ENCODE peak calls at places on chromosomes 5 and 9, in four cellular contexts. One of them, this sample, is unnamed.
A peak's percentile ranks its signal among the peaks of the same experiment; 100 is the strongest.

GRCh38 chr9:118962426-118962825 is 406.8 kb downstream of the BRINP1 start:
- DNase-seq in neural progenitor cell: no peak
- DNase-seq in PC-9: no peak
- DNase-seq in GM23248: peak; percentile 25
- DNase-seq in this sample: no peak

GRCh38 chr9:134666801-134667200 is 25.2 kb downstream of the COL5A1 start:
- DNase-seq in GM23248: peak; percentile 81
- DNase-seq in PC-9: no peak
- DNase-seq in neural progenitor cell: no peak
- DNase-seq in this sample: no peak

GRCh38 chr5:50575745-50576144 is 90.7 kb upstream of the PARP8 start:
- DNase-seq in GM23248: no peak
- DNase-seq in PC-9: no peak
- DNase-seq in neural progenitor cell: no peak
- DNase-seq in this sample: no peak

GRCh38 chr9:93721417-93721965 is 145.1 kb downstream of the PHF2 start:
- DNase-seq in PC-9: no peak
- DNase-seq in GM23248: no peak
- DNase-seq in neural progenitor cell: no peak
- DNase-seq in this sample: no peak

GRCh38 chr9:14733130-14733529 is 10.6 kb upstream of the CER1 start:
- DNase-seq in GM23248: no peak
- DNase-seq in neural progenitor cell: no peak
- DNase-seq in PC-9: no peak
- DNase-seq in this sample: no peak

GRCh38 chr5:15116996-15117395 is 245.4 kb upstream of the ANKH start:
- DNase-seq in PC-9: no peak
- DNase-seq in GM23248: no peak
- DNase-seq in neural progenitor cell: no peak
- DNase-seq in this sample: no peak

GRCh38 chr5:53974021-53974420 is 336.4 kb downstream of the ARL15 start:
- DNase-seq in PC-9: no peak
- DNase-seq in GM23248: no peak
- DNase-seq in neural progenitor cell: no peak
- DNase-seq in this sample: no peak

GRCh38 chr5:102561894-102562760 is 63.3 kb upstream of the SLCO6A1 start:
- DNase-seq in GM23248: peak; percentile 48
- DNase-seq in PC-9: no peak
- DNase-seq in neural progenitor cell: peak; percentile 67
- DNase-seq in this sample: peak; percentile 91

GRCh38 chr5:28301676-28302075 is 1263.3 kb upstream of the CDH9 start:
- DNase-seq in PC-9: peak; percentile 62
- DNase-seq in GM23248: peak; percentile 3
- DNase-seq in neural progenitor cell: no peak
- DNase-seq in this sample: no peak

GRCh38 chr5:77379558-77380061 is 112.5 kb downstream of the WDR41 start:
- DNase-seq in GM23248: no peak
- DNase-seq in neural progenitor cell: no peak
- DNase-seq in PC-9: no peak
- DNase-seq in this sample: no peak

GRCh38 chr5:139278540-139279274 is 14.8 kb upstream of the MATR3 start:
- DNase-seq in PC-9: no peak
- DNase-seq in GM23248: no peak
- DNase-seq in neural progenitor cell: no peak
- DNase-seq in this sample: no peak

GRCh38 chr5:139283252-139284166 is 10.0 kb upstream of the MATR3 start:
- DNase-seq in neural progenitor cell: no peak
- DNase-seq in GM23248: no peak
- DNase-seq in PC-9: no peak
- DNase-seq in this sample: no peak

GRCh38 chr5:139284295-139284694 is 9.2 kb upstream of the MATR3 start:
- DNase-seq in PC-9: no peak
- DNase-seq in neural progenitor cell: no peak
- DNase-seq in GM23248: no peak
- DNase-seq in this sample: no peak

GRCh38 chr5:139285651-139286392 is 7.7 kb upstream of the MATR3 start:
- DNase-seq in PC-9: no peak
- DNase-seq in neural progenitor cell: no peak
- DNase-seq in GM23248: no peak
- DNase-seq in this sample: no peak

DNA sequence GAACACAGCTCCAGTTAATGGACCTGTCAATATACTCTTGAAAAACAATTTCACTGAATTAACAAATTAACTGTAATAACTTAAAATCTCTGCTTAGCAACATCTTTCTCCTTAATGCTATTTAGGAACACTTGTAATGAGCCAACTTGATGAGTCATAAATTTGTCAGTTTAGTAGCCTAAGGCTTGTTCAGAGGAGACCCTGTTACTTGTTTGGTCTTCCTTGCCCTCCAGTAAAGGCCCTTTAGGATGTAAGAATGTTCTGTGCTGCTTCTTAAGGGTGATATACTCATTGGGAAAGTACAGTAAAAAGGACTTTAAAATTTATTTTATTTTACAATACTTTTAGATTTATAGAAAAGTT is 11.4 kb upstream of the MATR3 start:
- DNase-seq in neural progenitor cell: no peak
- DNase-seq in PC-9: peak; percentile 51
- DNase-seq in GM23248: peak; percentile 51
- DNase-seq in this sample: no peak
- H3F3A ChIP-seq in neural progenitor cell: peaks cover 85% of the 10 kb centered on the region
- H3F3A ChIP-seq in PC-9: peaks cover 100% of the 10 kb centered on the region
- H3F3A ChIP-seq in GM23248: peaks cover 37% of the 10 kb centered on the region
- H3F3A ChIP-seq in this sample: peaks cover 92% of the 10 kb centered on the region

GRCh38 chr5:55993013-55993412 is 1.8 kb downstream of the IL6ST start:
- DNase-seq in GM23248: peak; percentile 51
- DNase-seq in PC-9: no peak
- DNase-seq in neural progenitor cell: peak; percentile 11
- DNase-seq in this sample: peak; percentile 40

GRCh38 chr5:55991768-55992486 is 2.8 kb downstream of the IL6ST start:
- DNase-seq in neural progenitor cell: no peak
- DNase-seq in PC-9: no peak
- DNase-seq in GM23248: peak; percentile 35
- DNase-seq in this sample: no peak

GRCh38 chr5:55994998-55995914 is 493 bp upstream of the IL6ST start:
- DNase-seq in GM23248: peak; percentile 99
- DNase-seq in neural progenitor cell: peak; percentile 99
- DNase-seq in PC-9: peak; percentile 85
- DNase-seq in this sample: peak; percentile 98

GRCh38 chr5:55994502-55994997 is at the start of gene IL6ST:
- DNase-seq in GM23248: peak; percentile 87
- DNase-seq in PC-9: peak; percentile 65
- DNase-seq in neural progenitor cell: no peak
- DNase-seq in this sample: peak; percentile 89

DNA sequence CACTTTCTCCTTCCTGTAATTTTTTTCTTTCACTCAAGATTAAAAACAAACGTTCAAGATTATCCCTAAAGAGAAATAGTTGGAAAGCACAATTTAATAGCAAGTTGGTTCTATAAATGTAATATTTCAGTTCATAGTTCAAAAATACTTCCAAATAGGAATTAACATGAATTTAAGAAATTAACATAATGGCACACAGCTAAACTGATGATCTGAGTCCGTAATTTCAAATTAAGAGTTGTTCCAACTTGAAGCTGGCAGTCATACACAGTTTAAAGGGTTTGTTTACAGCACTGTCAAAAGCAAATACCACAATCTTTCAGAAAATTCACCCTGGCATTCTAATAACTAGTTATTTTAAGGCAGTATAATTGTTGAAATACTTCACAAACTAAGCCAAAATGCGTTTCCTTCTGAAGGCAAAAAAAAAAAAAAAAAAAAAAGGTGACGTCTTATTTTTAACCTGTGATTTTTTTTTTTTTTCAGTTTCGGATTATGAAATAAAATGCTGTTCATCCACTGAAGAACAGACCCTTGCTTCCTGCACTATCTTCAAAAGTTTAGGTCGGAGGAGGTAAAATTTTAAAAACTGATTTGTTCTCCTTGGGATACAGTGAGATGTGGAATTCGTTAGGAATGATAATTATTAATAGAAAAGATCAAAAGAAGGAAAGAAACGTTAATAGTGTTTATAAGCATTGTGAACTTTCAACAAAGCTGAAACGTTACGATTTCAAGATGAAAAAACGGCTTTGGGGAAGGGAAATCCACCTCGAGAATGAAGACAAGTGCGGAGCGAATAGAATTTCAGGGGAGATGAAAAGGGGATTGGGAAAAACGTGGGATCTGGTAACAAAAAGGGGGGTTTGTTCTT is 898 bp downstream of the IL6ST start:
- DNase-seq in GM23248: peak; percentile 46
- DNase-seq in neural progenitor cell: no peak
- DNase-seq in PC-9: peak; percentile 68
- DNase-seq in this sample: no peak
- H3F3A ChIP-seq in GM23248: peaks cover 61% of the 10 kb centered on the region
- H3F3A ChIP-seq in neural progenitor cell: peaks cover 11% of the 10 kb centered on the region
- H3F3A ChIP-seq in PC-9: peaks cover 23% of the 10 kb centered on the region
- H3F3A ChIP-seq in this sample: no peaks in the 10 kb centered on the region

GRCh38 chr5:181219262-181220177 is 3.6 kb upstream of the TRIM41 start:
- DNase-seq in PC-9: no peak
- DNase-seq in neural progenitor cell: no peak
- DNase-seq in GM23248: no peak
- DNase-seq in this sample: peak; percentile 35
- H3F3A ChIP-seq in PC-9: peaks cover 63% of the 10 kb centered on the region
- H3F3A ChIP-seq in neural progenitor cell: peaks cover 77% of the 10 kb centered on the region
- H3F3A ChIP-seq in GM23248: peaks cover 31% of the 10 kb centered on the region
- H3F3A ChIP-seq in this sample: peaks cover 20% of the 10 kb centered on the region

GRCh38 chr5:154364845-154365244 is 81.0 kb upstream of the SAP30L start:
- DNase-seq in neural progenitor cell: no peak
- DNase-seq in GM23248: no peak
- DNase-seq in PC-9: no peak
- DNase-seq in this sample: no peak
- H3F3A ChIP-seq in neural progenitor cell: peaks cover 11% of the 10 kb centered on the region
- H3F3A ChIP-seq in GM23248: peaks cover 52% of the 10 kb centered on the region
- H3F3A ChIP-seq in PC-9: peaks cover 47% of the 10 kb centered on the region
- H3F3A ChIP-seq in this sample: no peaks in the 10 kb centered on the region

DNA sequence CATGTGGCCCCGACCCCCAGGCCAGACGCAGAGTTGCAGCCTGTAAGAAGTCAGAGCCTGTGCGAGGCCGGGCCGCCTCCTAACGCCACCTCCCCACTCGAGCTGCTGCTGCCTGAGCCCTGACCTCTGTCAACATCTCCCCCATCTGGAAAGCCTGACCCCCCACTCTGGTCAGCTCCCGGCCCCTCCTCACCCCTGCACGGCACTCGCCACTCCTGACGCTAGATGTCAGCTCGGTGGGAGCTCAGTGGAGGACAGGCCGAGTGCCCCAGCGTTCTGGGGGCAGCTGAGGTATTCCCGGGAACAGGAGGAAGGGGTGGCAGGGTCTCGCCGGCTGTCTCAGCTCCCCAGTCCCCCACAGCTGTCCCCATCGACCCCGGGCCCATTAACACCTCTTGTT is 19.9 kb downstream of the LHX3 start:
- DNase-seq in neural progenitor cell: no peak
- DNase-seq in GM23248: no peak
- DNase-seq in PC-9: no peak
- DNase-seq in this sample: no peak
- H3F3A ChIP-seq in neural progenitor cell: peaks cover 6% of the 10 kb centered on the region
- H3F3A ChIP-seq in GM23248: no peaks in the 10 kb centered on the region
- H3F3A ChIP-seq in PC-9: no peaks in the 10 kb centered on the region
- H3F3A ChIP-seq in this sample: no peaks in the 10 kb centered on the region

GRCh38 chr5:139732019-139732418 is 63.6 kb upstream of the PSD2 start:
- DNase-seq in GM23248: no peak
- DNase-seq in PC-9: no peak
- DNase-seq in neural progenitor cell: no peak
- DNase-seq in this sample: no peak

GRCh38 chr5:139734517-139734916 is 61.1 kb upstream of the PSD2 start:
- DNase-seq in GM23248: no peak
- DNase-seq in PC-9: no peak
- DNase-seq in neural progenitor cell: no peak
- DNase-seq in this sample: no peak

GRCh38 chr5:139733289-139733688 is 62.3 kb upstream of the PSD2 start:
- DNase-seq in GM23248: no peak
- DNase-seq in neural progenitor cell: no peak
- DNase-seq in PC-9: peak; percentile 25
- DNase-seq in this sample: no peak

GRCh38 chr5:139731281-139731680 is 64.3 kb upstream of the PSD2 start:
- DNase-seq in neural progenitor cell: no peak
- DNase-seq in PC-9: peak; percentile 17
- DNase-seq in GM23248: no peak
- DNase-seq in this sample: no peak

GRCh38 chr5:139733698-139734491 is 61.7 kb upstream of the PSD2 start:
- DNase-seq in GM23248: no peak
- DNase-seq in neural progenitor cell: peak; percentile 50
- DNase-seq in PC-9: no peak
- DNase-seq in this sample: peak; percentile 44
- H3F3A ChIP-seq in GM23248: no peaks in the 10 kb centered on the region
- H3F3A ChIP-seq in neural progenitor cell: peaks cover 6% of the 10 kb centered on the region
- H3F3A ChIP-seq in PC-9: no peaks in the 10 kb centered on the region
- H3F3A ChIP-seq in this sample: peaks cover 5% of the 10 kb centered on the region

GRCh38 chr5:160485364-160486010 is 63.8 kb downstream of the PTTG1 start:
- DNase-seq in neural progenitor cell: no peak
- DNase-seq in PC-9: no peak
- DNase-seq in GM23248: no peak
- DNase-seq in this sample: peak; percentile 18

GRCh38 chr5:160486573-160486972 is 64.9 kb downstream of the PTTG1 start:
- DNase-seq in PC-9: no peak
- DNase-seq in GM23248: no peak
- DNase-seq in neural progenitor cell: no peak
- DNase-seq in this sample: no peak

GRCh38 chr5:160480652-160481051 is 59.0 kb downstream of the PTTG1 start:
- DNase-seq in PC-9: no peak
- DNase-seq in neural progenitor cell: no peak
- DNase-seq in GM23248: no peak
- DNase-seq in this sample: no peak

GRCh38 chr5:160488394-160488943 is 66.8 kb downstream of the PTTG1 start:
- DNase-seq in neural progenitor cell: no peak
- DNase-seq in PC-9: no peak
- DNase-seq in GM23248: no peak
- DNase-seq in this sample: no peak

GRCh38 chr5:160484644-160485043 is 63.0 kb downstream of the PTTG1 start:
- DNase-seq in neural progenitor cell: no peak
- DNase-seq in GM23248: no peak
- DNase-seq in PC-9: no peak
- DNase-seq in this sample: no peak
- H3F3A ChIP-seq in neural progenitor cell: no peaks in the 10 kb centered on the region
- H3F3A ChIP-seq in GM23248: peaks cover 10% of the 10 kb centered on the region
- H3F3A ChIP-seq in PC-9: no peaks in the 10 kb centered on the region
- H3F3A ChIP-seq in this sample: no peaks in the 10 kb centered on the region

GRCh38 chr5:136056336-136056735 is 27.5 kb downstream of the TGFBI start:
- DNase-seq in PC-9: no peak
- DNase-seq in GM23248: no peak
- DNase-seq in neural progenitor cell: no peak
- DNase-seq in this sample: no peak
- H3F3A ChIP-seq in PC-9: peaks cover 41% of the 10 kb centered on the region
- H3F3A ChIP-seq in GM23248: peaks cover 94% of the 10 kb centered on the region
- H3F3A ChIP-seq in neural progenitor cell: no peaks in the 10 kb centered on the region
- H3F3A ChIP-seq in this sample: no peaks in the 10 kb centered on the region

GRCh38 chr9:114369567-114370240 is 18.1 kb downstream of the AKNA start:
- DNase-seq in PC-9: no peak
- DNase-seq in neural progenitor cell: no peak
- DNase-seq in GM23248: no peak
- DNase-seq in this sample: no peak
- H3F3A ChIP-seq in PC-9: peaks cover 17% of the 10 kb centered on the region
- H3F3A ChIP-seq in neural progenitor cell: no peaks in the 10 kb centered on the region
- H3F3A ChIP-seq in GM23248: peaks cover 24% of the 10 kb centered on the region
- H3F3A ChIP-seq in this sample: peaks cover 12% of the 10 kb centered on the region

DNA sequence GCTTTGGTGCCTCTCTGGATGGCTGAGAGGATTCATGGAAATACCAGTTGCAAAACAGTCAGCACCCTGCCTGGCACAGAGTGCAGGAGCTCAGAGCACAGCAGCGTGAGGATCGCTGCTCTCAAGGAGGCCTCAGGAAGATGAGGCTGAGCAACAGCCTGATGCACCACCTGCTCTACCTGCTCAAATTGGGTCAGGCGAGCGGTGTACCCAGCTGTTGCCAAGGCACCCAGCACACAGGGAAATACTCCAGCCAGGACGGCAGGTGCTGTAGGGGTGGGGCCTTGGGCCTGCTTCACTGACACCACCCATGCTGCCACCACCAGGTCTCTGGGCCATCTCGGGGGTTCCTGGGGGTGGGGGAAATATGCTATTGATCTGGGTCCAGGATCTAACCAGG is 4.3 kb downstream of the EEIG1 start:
- DNase-seq in neural progenitor cell: no peak
- DNase-seq in PC-9: no peak
- DNase-seq in GM23248: no peak
- DNase-seq in this sample: no peak
- H3F3A ChIP-seq in neural progenitor cell: peaks cover 23% of the 10 kb centered on the region
- H3F3A ChIP-seq in PC-9: peaks cover 25% of the 10 kb centered on the region
- H3F3A ChIP-seq in GM23248: peaks cover 13% of the 10 kb centered on the region
- H3F3A ChIP-seq in this sample: peaks cover 10% of the 10 kb centered on the region

This sample was measured in GM23338.